ENCODE peak calls at places on chromosomes 3 and 15, in four cellular contexts. A, M, P and I are unnamed samples.

GRCh38 chr3:125684199-125684598 is 88.9 kb upstream of the OSBPL11 start:
- DNase-seq in M (no peak), A (peak), P (no peak), I (no peak)

GRCh38 chr3:125037498-125038150 is 18.2 kb downstream of the HEG1 start:
- DNase-seq in P (no peak), A (no peak), M (no peak), I (no peak)

GRCh38 chr3:52123106-52123708 is 31.0 kb downstream of the POC1A start:
- DNase-seq in M (peak), A (peak), P (peak), I (no peak)

GRCh38 chr3:106533761-106534160 is 664.9 kb upstream of the CBLB start:
- DNase-seq in A (no peak), M (no peak), P (no peak), I (no peak)

GRCh38 chr3:2595486-2595885 is 496.8 kb downstream of the CNTN4 start:
- DNase-seq in P (no peak), A (no peak), M (no peak), I (no peak)

GRCh38 chr3:31066999-31067398 is 172.5 kb upstream of the GADL1 start:
- DNase-seq in A (no peak), P (no peak), M (no peak), I (peak)

GRCh38 chr15:45162771-45163507 is 24.8 kb downstream of the SHF start:
- DNase-seq in A (peak), P (peak), M (peak), I (no peak)

GRCh38 chr3:53846134-53846850 is at the start of the genes CHDH and IL17RB:
- DNase-seq in A (peak), P (peak), M (peak), I (peak)

GRCh38 chr3:89954135-89954534 is 846.7 kb downstream of the EPHA3 start:
- DNase-seq in M (no peak), A (no peak), P (peak), I (no peak)

GRCh38 chr3:192038726-192039125 is 577.8 kb downstream of the PYDC2 start:
- DNase-seq in M (no peak), A (peak), P (no peak), I (no peak)

GRCh38 chr3:177777699-177778098 is 580.4 kb upstream of the TBL1XR1 start:
- DNase-seq in A (peak), P (peak), M (peak), I (no peak)

GRCh38 chr15:82132742-82133141 is 86.9 kb upstream of the MEX3B start:
- DNase-seq in A (peak), P (no peak), M (no peak), I (no peak)

GRCh38 chr3:10262027-10262426 is 13.8 kb downstream of the TATDN2 start:
- DNase-seq in M (no peak), A (no peak), P (no peak), I (no peak)

DNA sequence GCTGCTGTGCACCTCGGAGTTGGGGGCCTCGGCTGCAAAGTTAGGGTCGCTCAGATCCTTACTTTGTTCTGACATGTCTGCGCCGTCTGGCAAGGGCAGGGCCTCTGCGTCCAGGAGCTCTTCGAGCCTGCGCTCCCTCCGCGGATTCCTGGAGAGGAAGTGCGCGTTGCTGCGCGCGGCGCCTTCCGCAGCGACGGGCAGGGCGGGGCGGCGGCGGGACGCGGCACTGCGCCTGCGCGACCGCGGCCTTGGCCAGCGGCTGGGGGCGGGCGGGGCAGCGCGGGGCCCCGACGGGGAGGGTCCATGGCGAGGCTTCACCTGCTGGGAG is at the start of gene NDN:
- DNase-seq in A (no peak), M (peak), P (peak), I (peak)
- H3K4me3 ChIP-seq in A (no peak), M (peak), P (peak), I (peak)

GRCh38 chr3:87148020-87148419 is 79.1 kb upstream of the CHMP2B start:
- DNase-seq in P (no peak), M (no peak), A (no peak), I (no peak)

GRCh38 chr3:87147562-87147961 is 79.5 kb upstream of the CHMP2B start:
- DNase-seq in P (no peak), M (no peak), A (no peak), I (no peak)

DNA sequence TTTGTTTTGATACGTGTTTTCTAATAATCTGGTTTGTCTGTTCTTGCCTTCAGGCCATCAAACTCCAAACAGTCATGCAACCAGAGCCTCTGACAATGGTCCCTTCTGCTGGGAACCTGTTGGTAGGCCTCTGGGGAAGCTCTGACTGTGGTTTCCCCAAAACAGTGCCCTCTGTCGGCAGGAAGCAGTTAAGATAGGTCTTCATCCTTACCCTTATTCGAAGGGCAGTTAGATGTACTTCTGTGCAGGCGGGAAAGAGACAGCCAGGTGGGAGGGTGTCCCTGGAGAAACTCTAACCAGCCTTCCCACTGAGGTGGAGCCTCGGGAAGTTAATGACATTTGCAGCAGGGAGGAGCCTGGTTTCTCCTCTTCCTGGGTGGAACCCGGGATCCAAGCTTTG is 81.6 kb upstream of the CHMP2B start:
- DNase-seq in P (peak), A (peak), M (no peak), I (no peak)
- TF ChIP-seq CTCF in P (no peak), A (no peak), M (no peak), I (peak)

DNA sequence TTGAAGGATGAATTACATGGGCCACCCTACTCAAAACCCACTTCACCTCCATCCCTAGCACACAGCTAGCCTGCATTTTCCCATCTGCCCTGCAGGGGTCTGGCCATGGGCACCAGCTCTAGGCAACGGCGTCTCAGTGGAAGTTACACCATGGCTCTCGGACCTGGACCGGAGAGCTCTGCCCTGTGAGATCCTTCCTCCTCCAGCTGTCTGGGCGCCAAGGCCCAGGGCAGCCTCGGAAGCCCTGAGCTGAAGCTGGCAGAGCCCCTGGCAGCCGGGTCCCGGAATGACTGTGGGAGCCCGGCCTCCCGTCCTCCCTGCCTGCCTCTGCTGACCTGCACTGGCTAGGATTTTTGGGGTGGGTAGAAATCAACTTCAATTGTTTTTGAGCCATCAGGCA is 98.9 kb downstream of the CHSY1 start:
- DNase-seq in M (no peak), P (no peak), A (peak), I (no peak)
- H3K4me3 ChIP-seq in M (no peak), P (no peak), A (no peak), I (no peak)

GRCh38 chr15:95263751-95264150 is 1032.4 kb downstream of the MCTP2 start:
- DNase-seq in M (no peak), P (no peak), A (no peak), I (no peak)
- TF ChIP-seq CTCF in M (no peak), P (no peak), A (no peak), I (no peak)

GRCh38 chr15:79632457-79632856 is 200.3 kb downstream of the MINAR1 start:
- DNase-seq in A (no peak), M (no peak), P (no peak), I (no peak)

GRCh38 chr15:79635149-79635771 is 203.1 kb downstream of the MINAR1 start:
- DNase-seq in P (no peak), A (peak), M (no peak), I (no peak)

GRCh38 chr15:79629687-79630086 is 197.6 kb downstream of the MINAR1 start:
- DNase-seq in P (no peak), M (no peak), A (no peak), I (no peak)
- H3K4me3 ChIP-seq in P (no peak), M (no peak), A (no peak), I (no peak)

DNA sequence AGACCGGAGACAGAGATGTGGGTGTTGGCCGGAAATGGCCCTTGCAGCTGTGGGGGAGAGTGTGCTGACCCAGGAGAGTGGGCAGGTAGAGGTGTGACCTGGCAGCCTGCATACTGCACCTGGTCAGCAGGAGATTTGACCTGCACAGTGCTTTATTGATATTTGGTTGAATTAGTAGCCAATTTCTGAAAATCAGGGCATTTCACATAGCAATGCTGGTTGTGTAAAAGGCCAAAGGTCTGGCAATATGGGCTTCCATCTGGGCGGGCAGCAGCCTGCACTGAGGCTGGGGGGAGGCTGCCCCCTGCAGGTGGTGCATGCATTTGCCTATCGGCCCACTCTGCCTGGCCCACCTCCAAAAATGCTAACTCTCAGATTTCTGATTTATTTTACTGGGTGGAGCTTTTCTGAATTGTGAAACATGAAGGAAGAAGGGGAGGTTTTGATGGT is 9.4 kb upstream of the MGLL start:
- DNase-seq in P (peak), M (peak), A (peak), I (peak)
- TF ChIP-seq CTCF in P (peak), M (peak), A (peak), I (peak)

GRCh38 chr3:194069421-194070219 is 66.3 kb upstream of the HES1 start:
- DNase-seq in A (no peak), M (no peak), P (no peak), I (no peak)

GRCh38 chr3:194070634-194071409 is 65.1 kb upstream of the HES1 start:
- DNase-seq in M (peak), P (peak), A (peak), I (peak)

GRCh38 chr3:194072097-194072428 is 63.9 kb upstream of the HES1 start:
- DNase-seq in P (no peak), M (no peak), A (no peak), I (no peak)

GRCh38 chr3:194067949-194068362 is 68.0 kb upstream of the HES1 start:
- DNase-seq in M (no peak), P (no peak), A (no peak), I (no peak)

DNA sequence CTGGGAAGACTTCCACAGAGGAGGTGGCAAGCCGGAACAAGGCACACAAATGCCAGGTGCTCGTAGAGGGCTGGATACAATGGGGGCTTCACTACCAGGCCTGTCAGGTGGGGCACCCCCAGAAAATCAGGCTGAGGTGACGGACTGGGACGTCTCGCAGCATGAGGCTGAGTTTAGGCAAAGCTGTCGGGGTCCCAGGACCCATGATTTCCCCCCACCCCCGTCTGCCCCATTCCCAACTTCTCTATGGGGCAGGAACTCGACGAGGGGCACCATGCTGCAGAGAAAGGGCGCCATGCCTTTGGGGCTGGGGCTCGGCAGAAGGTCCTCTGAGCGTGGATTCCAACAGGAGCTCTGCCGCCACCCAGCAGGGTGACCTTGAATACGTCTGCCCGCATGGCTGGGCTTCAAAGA is 65.7 kb upstream of the HES1 start:
- DNase-seq in P (no peak), A (no peak), M (no peak), I (no peak)
- H3K4me3 ChIP-seq in P (peak), A (peak), M (peak), I (peak)

GRCh38 chr3:43210049-43211027 is 76.0 kb upstream of the SNRK start:
- DNase-seq in P (no peak), M (no peak), A (no peak), I (no peak)

GRCh38 chr3:43203022-43203421 is 83.3 kb upstream of the SNRK start:
- DNase-seq in A (no peak), P (no peak), M (no peak), I (no peak)

GRCh38 chr3:43207628-43208085 is 78.7 kb upstream of the SNRK start:
- DNase-seq in P (no peak), A (no peak), M (no peak), I (no peak)

GRCh38 chr3:43211681-43212080 is 74.7 kb upstream of the SNRK start:
- DNase-seq in M (no peak), P (no peak), A (no peak), I (no peak)

DNA sequence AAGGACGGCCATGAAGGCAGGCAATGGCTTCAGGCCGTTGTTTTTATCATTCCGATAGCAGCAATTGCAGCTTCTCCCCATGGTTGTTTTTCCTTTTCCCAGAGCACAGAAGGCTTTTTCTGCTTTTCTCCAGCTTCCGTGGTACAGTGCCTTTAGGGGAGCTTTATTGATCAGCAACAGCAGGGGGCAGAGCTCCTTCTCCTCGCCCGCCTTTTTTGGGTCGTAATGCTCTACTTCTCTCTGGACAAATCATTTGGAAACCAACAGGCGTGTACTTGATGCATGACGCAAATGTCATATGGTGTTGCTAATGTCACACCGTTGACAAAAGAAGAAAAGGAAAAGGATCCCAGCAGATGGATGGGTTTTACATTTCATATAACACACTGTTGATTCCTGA is 79.7 kb upstream of the SNRK start:
- DNase-seq in M (no peak), P (no peak), A (no peak), I (no peak)
- TF ChIP-seq CTCF in M (no peak), P (no peak), A (no peak), I (no peak)

GRCh38 chr15:74135041-74135565 is 4.7 kb downstream of the ISLR2 start:
- DNase-seq in P (no peak), M (no peak), A (no peak), I (no peak)

GRCh38 chr15:74137544-74137920 is 7.1 kb downstream of the ISLR2 start:
- DNase-seq in M (no peak), P (no peak), A (no peak), I (no peak)

GRCh38 chr15:74134387-74135027 is 4.1 kb downstream of the ISLR2 start:
- DNase-seq in P (peak), A (peak), M (peak), I (no peak)

GRCh38 chr15:74138642-74139041 is 8.3 kb downstream of the ISLR2 start:
- DNase-seq in P (no peak), M (no peak), A (no peak), I (no peak)

GRCh38 chr15:74136584-74137543 is 6.5 kb downstream of the ISLR2 start:
- DNase-seq in M (no peak), A (no peak), P (no peak), I (no peak)
- H3K4me3 ChIP-seq in M (peak), A (peak), P (peak), I (no peak)

GRCh38 chr15:69749797-69750196 is 297.2 kb downstream of the RPLP1 start:
- DNase-seq in M (no peak), A (peak), P (no peak), I (no peak)
- TF ChIP-seq CTCF in M (no peak), A (peak), P (no peak), I (no peak)